ENCODE peak calls at places on chromosomes 6 and 20, in four cellular contexts. One of them, this sample, is unnamed.

GRCh38 chr6:165655191-165655590 is 7.8 kb downstream of the PDE10A start:
- DNase-seq in NT2/D1: no peak
- DNase-seq in GM12878: no peak
- DNase-seq in HepG2: no peak
- DNase-seq in this sample: no peak

GRCh38 chr6:161273356-161273751 is 507 bp downstream of the AGPAT4 start:
- DNase-seq in NT2/D1: no peak
- DNase-seq in GM12878: no peak
- DNase-seq in HepG2: no peak
- DNase-seq in this sample: peak

GRCh38 chr6:56490994-56491393 is 151.7 kb downstream of the DST start:
- DNase-seq in NT2/D1: no peak
- DNase-seq in GM12878: no peak
- DNase-seq in HepG2: no peak
- DNase-seq in this sample: no peak

GRCh38 chr6:28985396-28986164 is 19.5 kb downstream of the ZNF311 start:
- DNase-seq in NT2/D1: peak
- DNase-seq in GM12878: no peak
- DNase-seq in HepG2: peak
- DNase-seq in this sample: peak

GRCh38 chr6:39558079-39558478 is 167.1 kb downstream of the KIF6 start:
- DNase-seq in NT2/D1: no peak
- DNase-seq in GM12878: no peak
- DNase-seq in HepG2: no peak
- DNase-seq in this sample: no peak

GRCh38 chr20:57457243-57457761 is 66.1 kb downstream of the RBM38 start:
- DNase-seq in NT2/D1: no peak
- DNase-seq in GM12878: no peak
- DNase-seq in HepG2: no peak
- DNase-seq in this sample: no peak

GRCh38 chr6:14681699-14682487 is 564.0 kb upstream of the JARID2 start:
- DNase-seq in NT2/D1: no peak
- DNase-seq in GM12878: no peak
- DNase-seq in HepG2: no peak
- DNase-seq in this sample: no peak

GRCh38 chr6:106509420-106510089 is 119.7 kb downstream of the RTN4IP1 start:
- DNase-seq in NT2/D1: no peak
- DNase-seq in GM12878: no peak
- DNase-seq in HepG2: peak
- DNase-seq in this sample: no peak

GRCh38 chr20:49165611-49166010 is 22.5 kb downstream of the STAU1 start:
- DNase-seq in NT2/D1: no peak
- DNase-seq in GM12878: no peak
- DNase-seq in HepG2: no peak
- DNase-seq in this sample: no peak

GRCh38 chr20:22052025-22052527 is 346.6 kb downstream of the PAX1 start:
- DNase-seq in NT2/D1: no peak
- DNase-seq in GM12878: no peak
- DNase-seq in HepG2: no peak
- DNase-seq in this sample: no peak

GRCh38 chr6:156396068-156396771 is 381.0 kb upstream of the ARID1B start:
- DNase-seq in NT2/D1: no peak
- DNase-seq in GM12878: peak
- DNase-seq in HepG2: no peak
- DNase-seq in this sample: no peak

GRCh38 chr20:20360464-20360863 is 7.4 kb upstream of the INSM1 start:
- DNase-seq in NT2/D1: no peak
- DNase-seq in GM12878: no peak
- DNase-seq in HepG2: peak
- DNase-seq in this sample: peak

GRCh38 chr6:119184008-119184665 is 105.7 kb upstream of the FAM184A start:
- DNase-seq in NT2/D1: no peak
- DNase-seq in GM12878: no peak
- DNase-seq in HepG2: no peak
- DNase-seq in this sample: no peak

GRCh38 chr6:153043719-153044118 is 41.2 kb upstream of the MTRF1L start:
- DNase-seq in NT2/D1: no peak
- DNase-seq in GM12878: no peak
- DNase-seq in HepG2: no peak
- DNase-seq in this sample: no peak

GRCh38 chr20:3164763-3165410 is 5.2 kb upstream of the FASTKD5 start:
- DNase-seq in NT2/D1: no peak
- DNase-seq in GM12878: no peak
- DNase-seq in HepG2: no peak
- DNase-seq in this sample: no peak

GRCh38 chr6:144659202-144659731 is 374.1 kb downstream of the UTRN start:
- DNase-seq in NT2/D1: no peak
- DNase-seq in GM12878: no peak
- DNase-seq in HepG2: peak
- DNase-seq in this sample: no peak

GRCh38 chr6:100856146-100856545 is 25.0 kb downstream of the ASCC3 start:
- DNase-seq in NT2/D1: no peak
- DNase-seq in GM12878: no peak
- DNase-seq in HepG2: no peak
- DNase-seq in this sample: no peak

GRCh38 chr6:38271081-38271480 is 368.6 kb downstream of the BTBD9 start:
- DNase-seq in NT2/D1: no peak
- DNase-seq in GM12878: no peak
- DNase-seq in HepG2: no peak
- DNase-seq in this sample: no peak

GRCh38 chr6:122818866-122819265 is 29.8 kb downstream of the SMPDL3A start:
- DNase-seq in NT2/D1: no peak
- DNase-seq in GM12878: no peak
- DNase-seq in HepG2: no peak
- DNase-seq in this sample: no peak

GRCh38 chr6:147903931-147904330 is 395.4 kb downstream of the SAMD5 start:
- DNase-seq in NT2/D1: no peak
- DNase-seq in GM12878: no peak
- DNase-seq in HepG2: no peak
- DNase-seq in this sample: no peak

GRCh38 chr6:3841066-3841454 is 8.1 kb upstream of the FAM50B start:
- DNase-seq in NT2/D1: no peak
- DNase-seq in GM12878: no peak
- DNase-seq in HepG2: peak
- DNase-seq in this sample: no peak

GRCh38 chr6:42338573-42339218 is 113.0 kb downstream of the TRERF1 start:
- DNase-seq in NT2/D1: no peak
- DNase-seq in GM12878: no peak
- DNase-seq in HepG2: no peak
- DNase-seq in this sample: peak

GRCh38 chr20:40770564-40771307 is 81.7 kb upstream of the MAFB start:
- DNase-seq in NT2/D1: no peak
- DNase-seq in GM12878: no peak
- DNase-seq in HepG2: no peak
- DNase-seq in this sample: no peak

GRCh38 chr6:138159246-138159645 is 2.5 kb upstream of the ARFGEF3 start:
- DNase-seq in NT2/D1: no peak
- DNase-seq in GM12878: no peak
- DNase-seq in HepG2: no peak
- DNase-seq in this sample: no peak

GRCh38 chr20:38337561-38338140 is 8.6 kb upstream of the LBP start:
- DNase-seq in NT2/D1: peak
- DNase-seq in GM12878: no peak
- DNase-seq in HepG2: peak
- DNase-seq in this sample: peak

GRCh38 chr6:36126553-36127458 is 3.5 kb upstream of the MAPK13 start:
- DNase-seq in NT2/D1: no peak
- DNase-seq in GM12878: no peak
- DNase-seq in HepG2: peak
- DNase-seq in this sample: no peak

GRCh38 chr6:128280960-128281359 is 239.4 kb downstream of the PTPRK start:
- DNase-seq in NT2/D1: no peak
- DNase-seq in GM12878: no peak
- DNase-seq in HepG2: peak
- DNase-seq in this sample: no peak

GRCh38 chr20:37737806-37738442 is 44.1 kb downstream of the CTNNBL1 start:
- DNase-seq in NT2/D1: no peak
- DNase-seq in GM12878: no peak
- DNase-seq in HepG2: no peak
- DNase-seq in this sample: no peak

GRCh38 chr6:7649037-7649810 is 59.2 kb downstream of the SNRNP48 start:
- DNase-seq in NT2/D1: no peak
- DNase-seq in GM12878: peak
- DNase-seq in HepG2: no peak
- DNase-seq in this sample: no peak

GRCh38 chr20:36097751-36098151 is 56.8 kb upstream of the EPB41L1 start:
- DNase-seq in NT2/D1: peak
- DNase-seq in GM12878: no peak
- DNase-seq in HepG2: no peak
- DNase-seq in this sample: no peak

GRCh38 chr6:7590918-7591302 is 912 bp downstream of the SNRNP48 start:
- DNase-seq in NT2/D1: no peak
- DNase-seq in GM12878: no peak
- DNase-seq in HepG2: peak
- DNase-seq in this sample: no peak

GRCh38 chr6:156828280-156828703 is 51.1 kb downstream of the ARID1B start:
- DNase-seq in NT2/D1: no peak
- DNase-seq in GM12878: no peak
- DNase-seq in HepG2: peak
- DNase-seq in this sample: peak

GRCh38 chr6:95596021-95596420 is 18.7 kb downstream of the MANEA start:
- DNase-seq in NT2/D1: no peak
- DNase-seq in GM12878: no peak
- DNase-seq in HepG2: no peak
- DNase-seq in this sample: no peak

GRCh38 chr20:43514062-43514971 is 6.8 kb downstream of the L3MBTL1 start:
- DNase-seq in NT2/D1: peak
- DNase-seq in GM12878: peak
- DNase-seq in HepG2: peak
- DNase-seq in this sample: peak

GRCh38 chr20:43513298-43514061 is 6.0 kb downstream of the L3MBTL1 start:
- DNase-seq in NT2/D1: no peak
- DNase-seq in GM12878: no peak
- DNase-seq in HepG2: no peak
- DNase-seq in this sample: no peak

GRCh38 chr20:43520074-43520473 is 12.6 kb downstream of the L3MBTL1 start:
- DNase-seq in NT2/D1: no peak
- DNase-seq in GM12878: no peak
- DNase-seq in HepG2: no peak
- DNase-seq in this sample: no peak

GRCh38 chr20:43515628-43516027 is 8.1 kb downstream of the L3MBTL1 start:
- DNase-seq in NT2/D1: no peak
- DNase-seq in GM12878: no peak
- DNase-seq in HepG2: no peak
- DNase-seq in this sample: no peak

GRCh38 chr20:43516251-43516824 is 8.8 kb downstream of the L3MBTL1 start:
- DNase-seq in NT2/D1: no peak
- DNase-seq in GM12878: no peak
- DNase-seq in HepG2: no peak
- DNase-seq in this sample: no peak
- TF ChIP-seq ZNF274 in NT2/D1: no peak
- TF ChIP-seq ZNF274 in GM12878: no peak
- TF ChIP-seq ZNF274 in HepG2: no peak
- TF ChIP-seq ZNF274 in this sample: no peak

DNA sequence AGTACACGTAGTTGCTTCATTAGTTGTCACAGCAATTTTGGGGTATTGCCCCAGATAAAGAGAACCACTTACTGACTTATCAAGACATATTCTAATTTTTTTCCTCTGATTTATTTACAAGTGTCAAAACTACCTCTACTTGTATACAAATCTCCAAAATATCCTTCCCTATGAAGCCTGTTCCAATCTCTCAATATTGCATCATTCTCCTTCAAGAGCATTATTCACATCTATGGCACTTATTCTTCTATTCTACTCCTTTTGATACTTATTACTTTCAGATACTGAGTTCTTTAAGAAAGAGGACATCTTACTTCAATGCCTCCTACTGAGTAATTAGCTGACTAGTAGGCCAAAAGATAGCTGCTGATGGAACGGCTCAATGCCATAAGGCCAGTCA is 105.2 kb downstream of the SMLR1 start:
- DNase-seq in NT2/D1: no peak
- DNase-seq in GM12878: no peak
- DNase-seq in HepG2: no peak
- DNase-seq in this sample: no peak
- TF ChIP-seq ZNF274 in NT2/D1: no peak
- TF ChIP-seq ZNF274 in GM12878: no peak
- TF ChIP-seq ZNF274 in HepG2: no peak
- TF ChIP-seq ZNF274 in this sample: no peak

DNA sequence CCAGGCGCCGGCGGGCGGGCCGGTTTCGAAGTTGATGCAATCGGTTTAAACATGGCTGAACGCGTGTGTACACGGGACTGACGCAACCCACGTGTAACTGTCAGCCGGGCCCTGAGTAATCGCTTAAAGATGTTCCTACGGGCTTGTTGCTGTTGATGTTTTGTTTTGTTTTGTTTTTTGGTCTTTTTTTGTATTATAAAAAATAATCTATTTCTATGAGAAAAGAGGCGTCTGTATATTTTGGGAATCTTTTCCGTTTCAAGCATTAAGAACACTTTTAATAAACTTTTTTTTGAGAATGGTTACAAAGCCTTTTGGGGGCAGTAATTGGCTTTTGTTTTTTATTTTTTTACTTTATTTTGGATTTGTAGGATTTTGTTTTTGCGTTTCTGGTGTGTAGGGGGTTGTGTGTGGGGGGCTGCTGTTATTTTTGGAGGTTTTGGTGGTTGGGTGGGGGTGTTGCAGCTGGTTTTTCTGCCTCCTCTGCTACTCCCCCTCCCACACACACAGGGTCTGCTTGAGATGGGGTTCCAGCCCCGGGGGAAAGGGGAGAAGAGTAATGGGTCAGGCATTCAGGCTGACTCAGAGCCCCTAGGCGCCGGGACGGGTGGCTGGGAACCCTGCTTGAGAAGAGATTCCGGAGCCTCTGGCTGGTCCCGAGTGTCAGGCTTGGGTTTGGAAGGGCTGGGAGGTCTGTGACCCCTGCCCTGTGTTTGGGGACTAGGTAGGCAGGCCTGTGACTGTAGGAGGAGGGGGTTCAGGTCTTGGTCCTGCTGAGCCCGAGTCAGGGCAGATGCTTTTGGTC is 1.9 kb downstream of the CEBPB start:
- DNase-seq in NT2/D1: no peak
- DNase-seq in GM12878: peak
- DNase-seq in HepG2: peak
- DNase-seq in this sample: peak
- TF ChIP-seq ZNF274 in NT2/D1: no peak
- TF ChIP-seq ZNF274 in GM12878: no peak
- TF ChIP-seq ZNF274 in HepG2: no peak
- TF ChIP-seq ZNF274 in this sample: no peak

DNA sequence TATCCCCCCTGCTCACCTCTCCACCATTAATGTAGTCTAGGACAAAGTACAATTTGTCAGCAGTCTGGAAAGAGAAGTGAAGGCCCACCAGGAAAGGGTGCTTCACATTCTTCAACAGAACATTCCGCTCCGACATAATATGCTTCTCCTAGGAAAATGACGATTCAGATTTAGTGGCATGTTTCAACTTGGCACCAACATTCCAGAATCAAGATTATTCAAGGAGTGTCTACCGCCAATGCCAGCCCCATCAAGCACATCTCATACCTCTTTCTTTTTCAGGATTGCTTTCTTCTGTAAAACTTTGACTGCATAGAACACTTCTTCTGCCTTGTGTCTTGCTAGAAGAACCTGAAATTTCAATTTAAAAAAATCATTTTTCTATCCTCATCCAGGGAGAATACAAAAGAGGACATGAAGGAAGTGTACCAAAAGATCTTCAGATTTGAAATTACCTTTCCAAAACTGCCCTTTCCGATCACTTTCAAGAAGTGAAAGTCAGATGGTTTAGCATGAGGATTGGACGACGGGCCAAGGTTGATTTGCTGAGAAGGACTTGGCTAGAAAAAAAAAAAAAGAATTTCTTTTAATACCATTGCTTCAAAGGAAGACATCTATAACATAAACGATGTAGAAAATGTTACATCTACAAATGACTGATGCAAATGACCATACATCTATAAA is 120.7 kb upstream of the SLC2A12 start:
- DNase-seq in NT2/D1: no peak
- DNase-seq in GM12878: no peak
- DNase-seq in HepG2: no peak
- DNase-seq in this sample: no peak
- TF ChIP-seq ZNF274 in NT2/D1: no peak
- TF ChIP-seq ZNF274 in GM12878: no peak
- TF ChIP-seq ZNF274 in HepG2: no peak
- TF ChIP-seq ZNF274 in this sample: no peak